ENCODE peak calls at places on chromosome 1, in nine cellular contexts. P is stomach, R is mammary epithelial cell, Y is cardiac fibroblast, E is astrocyte of the cerebellum, N is lower leg skin, U is thyroid gland, W is foreskin fibroblast, O is mucosa of descending colon. K is an unnamed sample.

GRCh38 chr1:57254006-57254405 is 169.9 kb downstream of the DAB1 start:
- DNase-seq in W (no peak), R (peak), O (no peak), P (no peak), E (no peak), U (no peak), Y (peak), N (no peak), K (peak)

GRCh38 chr1:54460346-54460745 is 54.2 kb upstream of the SSBP3 start:
- DNase-seq in E (no peak), O (no peak), R (no peak), W (no peak), P (no peak), Y (no peak), N (no peak), U (no peak), K (no peak)

GRCh38 chr1:164716992-164717703 is 158.2 kb downstream of the PBX1 start:
- DNase-seq in N (no peak), U (no peak), W (peak), P (no peak), E (no peak), O (no peak), R (peak), Y (peak), K (peak)

GRCh38 chr1:209743145-209743482 is 12.7 kb upstream of the TRAF3IP3 start:
- DNase-seq in Y (peak), E (peak), U (peak), N (no peak), R (peak), W (peak), O (no peak), P (peak), K (peak)

GRCh38 chr1:245008761-245009160 is 144.4 kb upstream of the HNRNPU start:
- DNase-seq in E (no peak), W (no peak), N (no peak), R (no peak), U (no peak), Y (peak), P (no peak), O (no peak), K (no peak)

GRCh38 chr1:46996659-46997281 is 26.7 kb upstream of the CYP4X1 start:
- DNase-seq in P (no peak), E (no peak), N (no peak), R (peak), Y (no peak), W (no peak), O (no peak), U (no peak), K (peak)

GRCh38 chr1:94908190-94908589 is 18.7 kb downstream of the CNN3 start:
- DNase-seq in N (no peak), W (no peak), E (no peak), U (no peak), O (no peak), Y (no peak), R (no peak), P (no peak), K (no peak)

GRCh38 chr1:11778844-11779623 is 17.0 kb downstream of the C1orf167 start:
- DNase-seq in E (no peak), W (no peak), N (no peak), R (no peak), Y (no peak), O (no peak), U (no peak), P (no peak), K (no peak)

GRCh38 chr1:185152187-185152767 is 4.5 kb downstream of the TRMT1L start:
- DNase-seq in W (no peak), P (no peak), O (no peak), E (no peak), R (no peak), Y (peak), N (no peak), U (no peak), K (no peak)

GRCh38 chr1:3198371-3199287 is 129.6 kb downstream of the PRDM16 start:
- DNase-seq in P (no peak), U (peak), W (no peak), R (no peak), E (no peak), O (no peak), Y (no peak), N (no peak), K (no peak)

GRCh38 chr1:150516050-150516591 is 569 bp downstream of the FALEC start:
- DNase-seq in R (no peak), E (no peak), U (no peak), W (no peak), P (no peak), Y (peak), N (no peak), O (no peak), K (peak)

GRCh38 chr1:19073311-19074186 is 117.1 kb upstream of the IFFO2 start:
- DNase-seq in W (no peak), P (peak), O (no peak), U (no peak), E (peak), N (peak), Y (no peak), R (peak), K (no peak)

DNA sequence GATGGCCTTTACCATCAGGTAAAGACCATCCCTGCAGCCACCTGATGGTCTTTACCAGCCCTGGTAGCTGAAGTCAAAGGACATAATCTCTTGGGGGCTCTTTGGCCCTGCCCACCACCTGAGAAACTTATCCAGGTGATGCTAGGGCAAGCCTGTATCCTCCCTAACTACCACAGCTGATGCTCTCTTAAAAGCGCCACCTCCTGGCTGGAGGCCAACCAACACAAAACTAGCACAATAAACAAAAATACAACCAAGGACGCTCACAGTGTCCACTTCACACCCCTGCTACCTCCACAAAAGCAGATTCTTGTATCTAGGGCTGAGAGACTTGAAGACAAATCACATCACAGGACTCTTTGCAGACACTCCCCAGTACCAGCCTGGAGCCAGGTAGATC is 357.1 kb upstream of the POU3F1 start:
- DNase-seq in P (no peak), N (no peak), E (no peak), U (no peak), R (no peak), O (no peak), Y (no peak), W (no peak), K (no peak)
- TF ChIP-seq CTCF in P (no peak), N (no peak), E (no peak), U (no peak), R (no peak), O (no peak), Y (no peak), W (no peak), K (no peak)

GRCh38 chr1:229434641-229435051 is 752 bp upstream of the ACTA1 start:
- DNase-seq in N (no peak), E (no peak), U (no peak), P (no peak), R (no peak), Y (no peak), O (no peak), W (no peak), K (no peak)
- H3K4me3 ChIP-seq in N (no peak), E (no peak), U (no peak), P (peak), R (no peak), Y (no peak), O (no peak), W (no peak), K (no peak)

DNA sequence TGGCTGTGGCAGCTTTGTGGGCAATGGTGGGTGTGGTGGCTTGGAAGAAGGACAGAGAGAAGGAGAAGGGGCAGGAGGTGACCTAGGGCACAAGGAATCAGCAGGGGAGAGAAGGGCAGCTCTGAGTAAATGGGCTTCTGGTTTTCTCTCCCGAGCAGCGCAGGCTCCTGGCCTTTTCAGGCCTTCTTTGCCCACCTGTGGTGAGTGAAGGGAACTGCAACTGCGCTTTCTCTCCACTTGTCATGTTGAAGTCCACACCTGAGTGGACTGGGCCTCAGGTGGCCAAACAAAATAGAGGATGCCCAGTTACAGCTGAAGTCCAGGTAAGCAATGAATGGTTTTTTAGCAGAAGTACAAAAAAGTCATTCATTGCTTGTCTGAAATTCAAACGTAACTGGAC is 29.4 kb upstream of the KCNA10 start:
- DNase-seq in N (no peak), E (no peak), W (no peak), Y (peak), P (peak), R (no peak), O (no peak), U (peak), K (no peak)
- TF ChIP-seq CTCF in N (no peak), E (peak), W (peak), Y (peak), P (peak), R (peak), O (no peak), U (peak), K (peak)

DNA sequence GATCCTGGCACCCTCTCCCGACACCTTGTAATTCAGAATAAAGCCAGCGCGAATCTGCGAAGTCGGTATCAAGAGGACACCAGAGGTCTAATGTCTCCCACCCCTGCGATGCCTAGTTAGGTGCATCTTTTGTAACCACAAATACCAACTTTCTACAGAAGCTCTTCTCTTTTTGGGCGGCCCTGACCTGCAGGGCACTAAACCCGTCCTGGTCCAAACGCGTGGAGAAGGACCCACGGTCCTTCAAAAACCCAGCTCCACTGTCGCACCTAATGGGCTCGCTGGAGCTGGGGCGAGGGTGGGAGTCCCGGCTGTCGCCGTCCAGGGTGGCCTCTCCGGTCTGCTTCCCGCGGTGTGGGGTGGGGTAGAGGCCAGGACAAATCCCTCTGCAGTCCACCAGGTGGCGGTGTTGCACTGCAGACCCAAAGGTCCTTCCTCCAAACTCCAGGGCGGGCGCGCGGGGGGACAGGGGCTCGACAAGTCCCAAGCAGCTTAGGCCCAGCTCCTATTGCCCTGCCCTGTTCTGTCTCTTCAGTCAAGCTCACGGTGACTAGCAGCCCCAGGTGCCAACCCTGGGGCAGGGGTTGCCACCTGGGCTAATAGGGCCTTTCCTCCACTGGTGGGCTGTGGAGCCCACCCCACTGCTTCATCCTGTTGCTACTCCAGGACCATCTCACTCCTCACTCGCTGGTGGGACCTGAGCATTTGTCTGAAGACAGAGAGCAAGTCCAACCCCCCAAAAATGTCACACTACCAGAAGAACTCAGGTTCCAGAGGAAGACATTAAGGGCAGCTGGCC is 2.7 kb downstream of the HES3 start:
- DNase-seq in E (peak), W (no peak), U (peak), R (peak), O (peak), Y (peak), P (peak), N (peak), K (peak)
- H3K4me3 ChIP-seq in E (no peak), W (no peak), U (no peak), R (no peak), O (no peak), Y (no peak), P (no peak), N (no peak), K (no peak)

GRCh38 chr1:151882466-151882865 is 26.8 kb downstream of the THEM4 start:
- DNase-seq in N (no peak), O (no peak), Y (peak), P (no peak), R (no peak), E (no peak), U (no peak), W (no peak), K (no peak)

GRCh38 chr1:151875419-151876097 is 22.0 kb upstream of the THEM5 start:
- DNase-seq in W (no peak), U (no peak), O (no peak), P (no peak), R (no peak), E (no peak), N (no peak), Y (no peak), K (no peak)

GRCh38 chr1:151885479-151885878 is 23.8 kb downstream of the THEM4 start:
- DNase-seq in Y (peak), U (no peak), P (no peak), O (no peak), W (no peak), R (peak), N (no peak), E (no peak), K (peak)

GRCh38 chr1:151887028-151887427 is 22.3 kb downstream of the THEM4 start:
- DNase-seq in W (peak), R (peak), P (no peak), E (no peak), O (no peak), U (no peak), Y (peak), N (peak), K (peak)

GRCh38 chr1:151881479-151881878 is 27.8 kb downstream of the THEM4 start:
- DNase-seq in E (no peak), O (no peak), R (no peak), W (no peak), P (no peak), U (no peak), N (no peak), Y (peak), K (no peak)
- TF ChIP-seq CTCF in E (no peak), O (no peak), R (peak), W (no peak), P (no peak), U (no peak), N (no peak), Y (no peak), K (no peak)

GRCh38 chr1:6923012-6923805 is 138.0 kb downstream of the CAMTA1 start:
- DNase-seq in U (no peak), R (no peak), W (no peak), N (no peak), Y (no peak), E (no peak), O (no peak), P (no peak), K (no peak)
- H3K4me3 ChIP-seq in U (no peak), R (no peak), W (no peak), N (no peak), Y (no peak), E (no peak), O (no peak), P (no peak), K (no peak)

K was measured in fibroblast of mammary gland.